ENCODE peak calls at places on chromosomes 13 and 19, in eight cellular contexts. V, I, Y, P, B, C, K and G are unnamed samples. For H3K36me3, the result is how much of the 10 kb centered on the place peaks cover.

GRCh38 chr19:53659292-53659691 is 27.5 kb downstream of the DPRX start:
- DNase-seq in V (peak), I (peak), Y (peak), P (peak), B (peak), C (no peak), K (no peak), G (no peak)

GRCh38 chr13:112574476-112575294 is 13.3 kb downstream of the TUBGCP3 start:
- DNase-seq in V (no peak), I (no peak), Y (no peak), P (no peak), B (no peak), C (no peak), K (no peak), G (no peak)

GRCh38 chr13:43567608-43568007 is 219.2 kb downstream of the ENOX1 start:
- DNase-seq in V (no peak), I (no peak), Y (no peak), P (no peak), B (no peak), C (no peak), K (no peak), G (no peak)

GRCh38 chr19:58356236-58356970 is 3.1 kb upstream of the A1BG start:
- DNase-seq in V (no peak), I (no peak), Y (peak), P (no peak), B (peak), C (no peak), K (no peak), G (no peak)

GRCh38 chr13:46668906-46669525 is 116.0 kb downstream of the LRCH1 start:
- DNase-seq in V (no peak), I (no peak), Y (no peak), P (no peak), B (no peak), C (no peak), K (no peak), G (no peak)

GRCh38 chr13:39452834-39453233 is 150.2 kb downstream of the LHFPL6 start:
- DNase-seq in V (no peak), I (no peak), Y (no peak), P (no peak), B (no peak), C (no peak), K (no peak), G (no peak)

GRCh38 chr13:99307648-99308339 is 595 bp upstream of the GPR183 start:
- DNase-seq in V (peak), I (no peak), Y (no peak), P (no peak), B (no peak), C (peak), K (no peak), G (no peak)

GRCh38 chr19:8585057-8585893 is 8.0 kb upstream of the MYO1F start:
- DNase-seq in V (no peak), I (no peak), Y (no peak), P (no peak), B (peak), C (no peak), K (no peak), G (no peak)

GRCh38 chr13:98199480-98199879 is 22.4 kb upstream of the RNF113B start:
- DNase-seq in V (no peak), I (no peak), Y (peak), P (no peak), B (peak), C (no peak), K (no peak), G (no peak)

GRCh38 chr13:18992791-18993190 is 188.8 kb downstream of the TUBA3C start:
- DNase-seq in V (peak), I (no peak), Y (no peak), P (peak), B (no peak), C (no peak), K (no peak), G (no peak)

GRCh38 chr13:34941835-34942731 is at the start of gene NBEA:
- DNase-seq in V (peak), I (peak), Y (peak), P (peak), B (peak), C (peak), K (peak), G (peak)

GRCh38 chr13:81770868-81771505 is 1430.1 kb upstream of the SPRY2 start:
- DNase-seq in V (no peak), I (no peak), Y (peak), P (no peak), B (no peak), C (no peak), K (no peak), G (no peak)

GRCh38 chr19:58218899-58219298 is 9.8 kb upstream of the ZNF544 start:
- DNase-seq in V (no peak), I (no peak), Y (peak), P (no peak), B (peak), C (no peak), K (no peak), G (peak)

GRCh38 chr13:92967923-92968322 is 258.7 kb upstream of the GPC6 start:
- DNase-seq in V (no peak), I (no peak), Y (peak), P (no peak), B (no peak), C (no peak), K (no peak), G (no peak)

GRCh38 chr19:40802300-40803169 is 3.5 kb downstream of the EGLN2 start:
- DNase-seq in V (peak), I (no peak), Y (no peak), P (peak), B (peak), C (peak), K (no peak), G (peak)

GRCh38 chr13:113831061-113831460 is 32.8 kb downstream of the GAS6 start:
- DNase-seq in V (no peak), I (no peak), Y (no peak), P (no peak), B (no peak), C (no peak), K (no peak), G (no peak)

GRCh38 chr19:17035842-17036424 is 9.3 kb upstream of the CPAMD8 start:
- DNase-seq in V (peak), I (no peak), Y (no peak), P (peak), B (peak), C (peak), K (no peak), G (no peak)

DNA sequence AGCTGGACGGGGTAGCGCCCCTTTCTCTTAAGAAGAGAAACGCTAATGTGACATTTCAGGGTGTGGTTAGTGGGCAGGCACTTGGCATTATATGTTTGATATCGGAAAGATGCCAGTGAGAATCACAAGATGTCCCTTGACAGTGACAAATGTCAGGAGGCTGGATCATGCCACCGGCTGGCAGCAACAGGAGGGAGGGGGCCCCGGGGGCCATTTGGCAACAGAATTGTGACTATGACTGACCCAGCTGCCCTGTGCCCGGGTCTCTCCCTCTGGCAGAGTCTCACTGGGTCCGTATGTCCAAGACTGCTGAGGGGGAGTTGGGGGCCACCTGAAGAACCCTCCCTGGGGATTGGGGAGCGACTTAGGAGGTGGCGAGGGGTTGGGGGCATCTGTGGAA is 4.8 kb downstream of the DCAF15 start:
- DNase-seq in V (no peak), I (no peak), Y (no peak), P (no peak), B (no peak), C (no peak), K (no peak), G (no peak)
- H3K36me3 ChIP-seq in V (under half), I (under half), Y (under half), P (half or more), B (under half), C (half or more), K (under half), G (half or more)

GRCh38 chr19:709196-709964 is 645 bp downstream of the PALM start:
- DNase-seq in V (no peak), I (no peak), Y (peak), P (no peak), B (peak), C (no peak), K (no peak), G (no peak)
- H3K4me3 ChIP-seq in V (no peak), I (peak), Y (peak), P (peak), B (peak), C (peak), K (peak), G (peak)

GRCh38 chr13:32969516-32969941 is 46.7 kb upstream of the KL start:
- DNase-seq in V (no peak), I (no peak), Y (no peak), P (peak), B (no peak), C (no peak), K (no peak), G (no peak)
- H3K36me3 ChIP-seq in V (under half), I (under half), Y (under half), P (under half), B (under half), C (under half), K (under half), G (under half)

GRCh38 chr13:33281951-33282595 is 3.5 kb downstream of the STARD13 start:
- DNase-seq in V (no peak), I (no peak), Y (no peak), P (no peak), B (no peak), C (no peak), K (no peak), G (no peak)
- H3K4me3 ChIP-seq in V (no peak), I (no peak), Y (no peak), P (no peak), B (no peak), C (no peak), K (no peak), G (no peak)

GRCh38 chr19:41987141-41987860 is 6.7 kb downstream of the ATP1A3 start:
- DNase-seq in V (no peak), I (no peak), Y (no peak), P (no peak), B (no peak), C (no peak), K (no peak), G (no peak)

GRCh38 chr19:41981724-41982123 is 12.3 kb downstream of the ATP1A3 start:
- DNase-seq in V (no peak), I (no peak), Y (no peak), P (no peak), B (no peak), C (no peak), K (no peak), G (no peak)

GRCh38 chr19:41990028-41990427 is 4.0 kb downstream of the ATP1A3 start:
- DNase-seq in V (no peak), I (no peak), Y (no peak), P (no peak), B (no peak), C (no peak), K (no peak), G (no peak)

GRCh38 chr19:41988947-41989346 is 5.1 kb downstream of the ATP1A3 start:
- DNase-seq in V (no peak), I (no peak), Y (no peak), P (no peak), B (no peak), C (no peak), K (no peak), G (no peak)

GRCh38 chr19:41984961-41985360 is 9.1 kb downstream of the ATP1A3 start:
- DNase-seq in V (no peak), I (no peak), Y (no peak), P (no peak), B (no peak), C (no peak), K (no peak), G (no peak)
- H3K36me3 ChIP-seq in V (under half), I (under half), Y (under half), P (under half), B (under half), C (under half), K (under half), G (half or more)

GRCh38 chr13:48946163-48946562 is 29.5 kb upstream of the FNDC3A start:
- DNase-seq in V (no peak), I (no peak), Y (no peak), P (no peak), B (no peak), C (no peak), K (no peak), G (no peak)
- H3K4me3 ChIP-seq in V (no peak), I (no peak), Y (no peak), P (no peak), B (no peak), C (no peak), K (no peak), G (no peak)